ENCODE peak calls at places on chromosomes 5 and 9, in five cellular contexts. U is HTR-8/SVneo; G is AG10803; S is uterus; P is stimulated activated effector memory CD8-positive, alpha-beta T cell treated with anti-CD3 and anti-CD28 coated beads, Interleukin-12 subunit alpha, Interleukin-12 subunit beta, amount 100 ng/mL, for 72 hours. X is an unnamed sample.

GRCh38 chr5:113250341-113250953 is 184.3 kb downstream of the TSSK1B start:
- DNase-seq in U (no peak), G (peak; percentile 79), S (peak; percentile 64), P (no peak), X (no peak)

GRCh38 chr9:73270967-73271722 is 119.5 kb downstream of the ANXA1 start:
- DNase-seq in U (peak; percentile 22), G (peak; percentile 78), S (no peak), P (no peak), X (no peak)

GRCh38 chr5:176412517-176413254 is 3.7 kb downstream of the CLTB start:
- DNase-seq in U (no peak), G (no peak), S (no peak), P (no peak), X (no peak)

GRCh38 chr5:155299342-155300006 is 285.9 kb downstream of the KIF4B start:
- DNase-seq in U (no peak), G (no peak), S (no peak), P (no peak), X (no peak)

GRCh38 chr9:94773655-94774054 is 47.2 kb downstream of the AOPEP start:
- DNase-seq in U (no peak), G (no peak), S (no peak), P (no peak), X (no peak)

GRCh38 chr5:88502179-88503064 is 233.8 kb upstream of the TMEM161B start:
- DNase-seq in U (no peak), G (no peak), S (no peak), P (no peak), X (no peak)

GRCh38 chr9:96140401-96141180 is 161.4 kb downstream of the HSD17B3 start:
- DNase-seq in U (no peak), G (peak; percentile 3), S (no peak), P (no peak), X (no peak)

GRCh38 chr5:197892-198489 is 6.7 kb downstream of the LRRC14B start:
- DNase-seq in U (no peak), G (no peak), S (no peak), P (no peak), X (no peak)

GRCh38 chr9:130755377-130756007 is 61.9 kb downstream of the EXOSC2 start:
- DNase-seq in U (no peak), G (no peak), S (no peak), P (no peak), X (no peak)

GRCh38 chr9:136910197-136910900 is 24.0 kb downstream of the TRAF2 start:
- DNase-seq in U (no peak), G (no peak), S (no peak), P (no peak), X (no peak)

GRCh38 chr9:75170898-75171360 is 82.6 kb downstream of the OSTF1 start:
- DNase-seq in U (peak; percentile 43), G (no peak), S (no peak), P (no peak), X (no peak)

GRCh38 chr5:56632199-56632598 is 183.2 kb upstream of the MAP3K1 start:
- DNase-seq in U (no peak), G (no peak), S (no peak), P (no peak), X (no peak)

GRCh38 chr9:113454914-113455761 is 8.4 kb upstream of the RGS3 start:
- DNase-seq in U (no peak), G (peak; percentile 88), S (peak; percentile 50), P (no peak), X (no peak)

GRCh38 chr9:114025196-114025753 is 52.8 kb downstream of the AMBP start:
- DNase-seq in U (no peak), G (no peak), S (no peak), P (no peak), X (no peak)

GRCh38 chr5:133891390-133891789 is 77.0 kb downstream of the C5orf15 start:
- DNase-seq in U (no peak), G (no peak), S (no peak), P (no peak), X (no peak)

GRCh38 chr9:95313010-95313498 is 4.5 kb downstream of the FANCC start:
- DNase-seq in U (no peak), G (peak; percentile 47), S (no peak), P (no peak), X (no peak)

GRCh38 chr5:134267366-134268018 is 41.6 kb upstream of the PPP2CA start:
- DNase-seq in U (no peak), G (peak; percentile 31), S (no peak), P (no peak), X (no peak)

GRCh38 chr9:130639866-130640555 is 24.4 kb upstream of the PRDM12 start:
- DNase-seq in U (no peak), G (no peak), S (no peak), P (no peak), X (no peak)

GRCh38 chr5:112533315-112533867 is 114.3 kb upstream of the EPB41L4A start:
- DNase-seq in U (no peak), G (no peak), S (no peak), P (no peak), X (no peak)

GRCh38 chr9:126304946-126305370 is 21.7 kb upstream of the MVB12B start:
- DNase-seq in U (no peak), G (no peak), S (no peak), P (no peak), X (no peak)

GRCh38 chr5:127840809-127841208 is 137.6 kb downstream of the CCDC192 start:
- DNase-seq in U (no peak), G (no peak), S (no peak), P (no peak), X (no peak)